ENCODE peak calls at places on chromosomes 1 and 21, in four cellular contexts. Q is progenitor cell of endocrine pancreas, N is AG09319, I is suprapubic skin. Y is an unnamed sample.

GRCh38 chr1:213176341-213176740 is 125.3 kb downstream of the RPS6KC1 start:
- DNase-seq in N (no peak), I (no peak), Q (no peak), Y (no peak)

GRCh38 chr21:18549214-18549905 is 145.8 kb upstream of the TMPRSS15 start:
- DNase-seq in N (no peak), Q (no peak), I (no peak), Y (no peak)

GRCh38 chr1:178530037-178530402 is 17.1 kb downstream of the TEX35 start:
- DNase-seq in N (no peak), I (no peak), Q (no peak), Y (no peak)

GRCh38 chr1:182227864-182228547 is 163.6 kb downstream of the GLUL start:
- DNase-seq in N (no peak), I (no peak), Q (no peak), Y (no peak)

GRCh38 chr1:71587961-71588360 is 507.1 kb upstream of the ZRANB2 start:
- DNase-seq in Q (no peak), I (no peak), N (peak), Y (no peak)

GRCh38 chr21:34935452-34935851 is 113.7 kb downstream of the RUNX1 start:
- DNase-seq in N (no peak), I (no peak), Q (no peak), Y (no peak)

GRCh38 chr1:168819668-168820067 is 90.7 kb upstream of the DPT start:
- DNase-seq in I (no peak), Q (no peak), N (no peak), Y (no peak)

GRCh38 chr1:94757931-94758330 is 62.2 kb upstream of the SLC44A3 start:
- DNase-seq in Q (no peak), I (peak), N (no peak), Y (no peak)

GRCh38 chr1:235011599-235012435 is 116.8 kb downstream of the TOMM20 start:
- DNase-seq in N (peak), I (peak), Q (no peak), Y (no peak)

GRCh38 chr21:31181089-31181757 is 142.9 kb upstream of the KRTAP19-8 start:
- DNase-seq in N (no peak), Q (no peak), I (no peak), Y (no peak)

GRCh38 chr21:27817061-27817460 is 850.2 kb upstream of the ADAMTS5 start:
- DNase-seq in I (no peak), N (no peak), Q (no peak), Y (no peak)

GRCh38 chr1:1342584-1343115 is 6.6 kb downstream of the DVL1 start:
- DNase-seq in N (no peak), Q (no peak), I (no peak), Y (no peak)
- TF ChIP-seq CTCF in N (no peak), Q (no peak), I (no peak), Y (no peak)

DNA sequence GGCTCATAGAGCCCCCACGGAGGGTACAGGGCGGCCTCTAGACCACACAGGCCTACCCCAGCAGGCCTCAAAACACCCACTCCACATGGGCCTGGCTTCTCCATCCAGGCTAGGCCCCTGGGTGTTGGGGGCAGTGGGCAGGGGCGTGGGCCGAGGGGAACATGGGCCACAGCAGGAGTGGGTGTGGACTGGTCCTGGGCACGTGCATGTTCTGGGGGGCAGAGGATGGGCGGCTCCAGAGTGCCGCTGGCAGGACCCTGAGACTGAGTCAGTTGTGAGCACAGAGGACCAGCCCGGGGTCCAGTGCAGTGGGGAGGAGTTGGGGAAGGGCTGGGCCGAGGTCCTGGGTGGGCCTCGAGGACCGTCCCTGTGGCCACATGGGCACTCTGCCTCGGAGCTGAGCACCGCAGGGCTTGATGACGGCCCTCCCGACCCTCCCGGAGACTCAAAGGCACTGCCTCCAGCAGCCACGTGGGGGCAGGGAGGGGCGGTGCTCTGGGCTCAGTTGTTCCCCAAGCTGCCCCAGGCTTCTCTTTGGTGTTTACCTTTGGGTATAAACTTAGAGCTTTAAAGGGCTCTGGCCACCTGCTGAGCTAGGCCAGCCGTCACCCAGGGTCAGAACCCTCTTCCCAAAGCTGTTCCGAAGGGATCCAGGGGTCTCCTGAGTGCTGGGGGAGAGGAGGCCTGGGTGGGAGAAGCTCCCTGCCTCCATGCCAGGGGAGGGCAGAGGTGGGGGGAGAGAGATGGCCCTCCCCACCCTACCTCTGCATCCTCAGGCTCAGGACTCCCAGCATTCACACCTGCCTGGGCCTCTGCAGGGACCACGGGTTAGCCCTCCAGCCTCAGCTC is 79.9 kb downstream of the MORN1 start:
- DNase-seq in N (no peak), I (no peak), Q (peak), Y (peak)
- TF ChIP-seq CTCF in N (peak), I (no peak), Q (peak), Y (peak)

DNA sequence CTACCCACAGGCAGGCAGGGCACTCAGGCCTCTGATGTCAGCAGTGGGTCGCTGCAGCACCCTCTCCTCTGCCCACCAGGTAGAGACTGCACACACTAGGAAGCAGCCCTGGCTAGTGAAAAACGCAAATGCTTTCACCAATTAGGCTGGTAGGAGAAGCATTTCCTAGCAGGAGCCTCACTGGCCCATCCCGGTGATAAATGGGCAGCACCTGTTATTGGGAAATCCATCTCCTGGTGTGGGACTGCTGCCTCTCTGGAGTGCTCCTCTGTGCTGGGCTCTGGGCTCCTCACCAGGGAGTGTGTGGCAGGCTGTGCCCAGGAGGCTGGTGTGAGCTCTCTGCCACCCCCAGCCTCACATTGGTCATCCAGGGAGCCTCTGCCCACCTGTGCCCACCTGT is 28.6 kb downstream of the LRP8 start:
- DNase-seq in N (no peak), I (no peak), Q (no peak), Y (no peak)
- TF ChIP-seq CTCF in N (no peak), I (no peak), Q (no peak), Y (no peak)

GRCh38 chr1:70355111-70355407 is 537 bp upstream of the ANKRD13C start:
- DNase-seq in Q (no peak), N (no peak), I (no peak), Y (no peak)

GRCh38 chr1:70353038-70353437 is 1.5 kb downstream of the ANKRD13C start:
- DNase-seq in I (no peak), Q (no peak), N (no peak), Y (no peak)

GRCh38 chr1:70358921-70359564 is 4.5 kb upstream of the ANKRD13C start:
- DNase-seq in Q (no peak), I (no peak), N (no peak), Y (no peak)

GRCh38 chr1:70353641-70354331 is 736 bp downstream of the ANKRD13C start:
- DNase-seq in Q (peak), I (peak), N (peak), Y (no peak)

GRCh38 chr1:70354332-70355110 is at the start of gene ANKRD13C:
- DNase-seq in Q (peak), N (peak), I (peak), Y (peak)
- TF ChIP-seq CTCF in Q (peak), N (no peak), I (no peak), Y (peak)

GRCh38 chr1:6266641-6267040 is 5.7 kb upstream of the GPR153 start:
- DNase-seq in Q (no peak), I (no peak), N (no peak), Y (no peak)

GRCh38 chr1:6269271-6269996 is 8.5 kb upstream of the GPR153 start:
- DNase-seq in Q (no peak), N (no peak), I (no peak), Y (no peak)

GRCh38 chr1:6267686-6268281 is 6.9 kb upstream of the GPR153 start:
- DNase-seq in I (no peak), N (no peak), Q (no peak), Y (no peak)

GRCh38 chr1:6269997-6270401 is 9.1 kb upstream of the GPR153 start:
- DNase-seq in I (no peak), Q (no peak), N (no peak), Y (no peak)

GRCh38 chr1:6268431-6268830 is 7.5 kb upstream of the GPR153 start:
- DNase-seq in Q (no peak), N (no peak), I (no peak), Y (no peak)
- TF ChIP-seq CTCF in Q (no peak), N (no peak), I (no peak), Y (no peak)

GRCh38 chr1:14914351-14914988 is 239.1 kb upstream of the TMEM51 start:
- DNase-seq in N (no peak), I (no peak), Q (no peak), Y (no peak)

GRCh38 chr1:14919289-14919688 is 234.3 kb upstream of the TMEM51 start:
- DNase-seq in Q (no peak), I (no peak), N (no peak), Y (no peak)

GRCh38 chr1:14913475-14914155 is 239.9 kb upstream of the TMEM51 start:
- DNase-seq in N (no peak), I (no peak), Q (no peak), Y (no peak)

GRCh38 chr1:14912831-14913230 is 240.7 kb upstream of the TMEM51 start:
- DNase-seq in I (no peak), N (no peak), Q (no peak), Y (no peak)

GRCh38 chr1:14915356-14916054 is 238.0 kb upstream of the TMEM51 start:
- DNase-seq in Q (peak), I (no peak), N (no peak), Y (peak)
- TF ChIP-seq CTCF in Q (peak), I (peak), N (peak), Y (peak)

DNA sequence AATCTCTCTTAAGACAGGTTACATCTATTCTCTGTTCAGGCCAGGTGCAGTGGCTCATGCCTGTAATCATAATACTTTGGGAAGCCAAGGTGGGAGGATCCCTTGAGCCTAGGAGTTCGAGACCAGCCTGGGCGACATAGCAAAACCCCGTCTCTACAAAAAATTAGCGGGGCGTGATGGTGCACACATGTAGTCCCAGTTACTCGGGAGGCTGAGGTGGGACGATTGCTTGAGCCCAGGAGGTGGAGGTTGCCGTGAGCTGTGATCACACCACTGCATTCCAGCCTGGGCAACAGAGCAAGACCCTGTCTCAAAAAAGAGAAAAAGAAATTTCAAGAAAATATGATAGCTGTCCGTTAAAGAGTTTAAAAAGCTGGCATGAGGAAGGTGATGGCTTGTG is 43.0 kb downstream of the UBE4B start:
- DNase-seq in Q (no peak), I (peak), N (no peak), Y (no peak)
- TF ChIP-seq CTCF in Q (no peak), I (no peak), N (no peak), Y (no peak)